ENCODE peak calls at places on chromosomes 5 and 9, in ten cellular contexts. E is Panc1, N is IMR-90, A is breast epithelium, F is epithelial cell of esophagus, S is fibroblast of pulmonary artery, B is A673, R is BJ, C is lower leg skin, D is fibroblast of lung. G is an unnamed sample.

GRCh38 chr5:134576386-134577021 is 51.0 kb downstream of the JADE2 start:
- DNase-seq in R (no peak), N (no peak), S (no peak), C (no peak), D (no peak), F (no peak), B (no peak), E (no peak), A (no peak), G (no peak)

GRCh38 chr9:93897075-93897970 is 57.8 kb downstream of the BARX1 start:
- DNase-seq in B (no peak), R (no peak), D (no peak), S (no peak), E (no peak), A (no peak), F (no peak), N (no peak), C (no peak), G (no peak)

GRCh38 chr5:61620660-61621650 is 288.9 kb downstream of the ZSWIM6 start:
- DNase-seq in S (no peak), D (no peak), R (no peak), B (no peak), F (no peak), E (no peak), A (no peak), N (no peak), C (no peak), G (peak)

GRCh38 chr5:80798633-80799032 is 143.8 kb upstream of the DHFR start:
- DNase-seq in R (no peak), A (no peak), N (no peak), S (no peak), B (no peak), C (no peak), D (no peak), E (no peak), F (no peak), G (no peak)

GRCh38 chr5:80141681-80142080 is 106.5 kb downstream of the THBS4 start:
- DNase-seq in F (no peak), A (no peak), C (no peak), E (no peak), D (no peak), S (no peak), B (no peak), R (no peak), N (no peak), G (no peak)

GRCh38 chr9:72526901-72527800 is 5.7 kb downstream of the TMC1 start:
- DNase-seq in D (peak), S (peak), E (no peak), A (peak), R (peak), C (peak), B (no peak), F (peak), N (peak), G (peak)

GRCh38 chr9:36961051-36961450 is 73.0 kb downstream of the PAX5 start:
- DNase-seq in R (no peak), E (no peak), N (no peak), B (no peak), C (no peak), F (no peak), D (no peak), S (no peak), A (no peak), G (no peak)

GRCh38 chr5:147578228-147579024 is 68.6 kb upstream of the DPYSL3 start:
- DNase-seq in S (peak), R (no peak), F (peak), A (no peak), B (peak), C (no peak), E (peak), N (peak), D (peak), G (peak)

GRCh38 chr5:132850066-132850465 is 16.2 kb downstream of the GDF9 start:
- DNase-seq in S (no peak), C (no peak), A (no peak), F (no peak), E (no peak), D (no peak), R (no peak), B (no peak), N (peak), G (no peak)
- TF ChIP-seq CTCF in S (no peak), C (no peak), A (no peak), F (no peak), E (no peak), D (no peak), R (no peak), B (no peak), N (no peak), G (no peak)

DNA sequence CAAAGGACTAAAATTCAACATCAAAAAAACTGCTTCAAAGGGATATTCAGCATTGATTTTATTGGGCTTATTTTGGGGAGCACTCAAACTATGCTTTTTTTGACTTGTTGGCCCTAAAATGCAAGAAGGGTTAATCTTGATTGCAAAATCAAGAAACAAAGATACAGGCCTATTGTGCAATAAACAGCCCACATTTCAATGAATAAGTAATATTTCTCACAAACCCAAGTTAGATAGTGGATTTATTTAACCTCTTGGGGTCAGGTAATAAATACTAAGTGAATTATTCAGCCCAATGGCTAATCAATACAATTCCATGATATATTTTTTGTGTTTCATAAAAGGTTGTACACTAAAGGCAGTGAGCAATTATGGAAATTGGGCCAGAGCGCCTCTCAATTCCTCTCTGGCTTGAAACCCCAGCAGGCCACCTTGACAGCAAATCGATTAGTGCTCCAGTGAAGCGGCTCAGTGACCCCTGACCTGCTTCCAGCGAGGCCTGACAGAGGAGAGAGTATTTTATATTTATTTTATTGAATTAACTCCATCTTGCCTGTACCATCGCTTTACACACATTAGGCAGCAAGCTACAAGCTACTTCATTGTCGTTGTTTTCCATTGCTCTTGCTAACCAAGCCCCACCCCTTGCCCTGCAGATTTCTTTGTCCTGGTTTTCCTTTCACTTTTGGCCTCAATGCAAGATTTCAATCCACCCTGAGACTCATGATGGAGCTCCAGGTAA is 65.5 kb downstream of the EBF1 start:
- DNase-seq in B (no peak), C (no peak), D (no peak), S (peak), A (no peak), R (no peak), E (no peak), N (no peak), F (no peak), G (peak)
- H3K4me3 ChIP-seq in B (no peak), C (no peak), D (no peak), S (no peak), A (no peak), R (no peak), E (no peak), N (no peak), F (no peak), G (no peak)

GRCh38 chr9:89458768-89459496 is 39.0 kb downstream of the SEMA4D start:
- DNase-seq in A (no peak), C (no peak), N (no peak), B (no peak), S (no peak), E (no peak), R (no peak), D (no peak), F (no peak), G (no peak)
- TF ChIP-seq CTCF in A (no peak), C (no peak), N (no peak), B (no peak), S (no peak), E (no peak), R (no peak), D (no peak), F (no peak), G (no peak)

GRCh38 chr5:130796902-130797301 is 368.2 kb downstream of the HINT1 start:
- DNase-seq in D (no peak), A (no peak), S (no peak), R (no peak), B (no peak), N (no peak), C (no peak), F (no peak), E (no peak), G (no peak)
- H3K4me3 ChIP-seq in D (no peak), A (no peak), S (no peak), R (no peak), B (no peak), N (no peak), C (no peak), F (no peak), E (no peak), G (no peak)

GRCh38 chr9:111661802-111662491 is 542 bp downstream of the GNG10 start:
- DNase-seq in C (no peak), N (peak), F (peak), E (no peak), R (no peak), B (peak), A (no peak), D (peak), S (peak), G (peak)

GRCh38 chr9:111659706-111660105 is 1.7 kb upstream of the GNG10 start:
- DNase-seq in S (no peak), A (no peak), F (no peak), D (no peak), E (no peak), C (no peak), R (no peak), B (no peak), N (no peak), G (no peak)

GRCh38 chr9:111661150-111661801 is at the start of gene GNG10:
- DNase-seq in C (no peak), E (no peak), S (peak), N (peak), F (peak), D (peak), R (no peak), B (peak), A (no peak), G (peak)

GRCh38 chr9:111658943-111659342 is 2.5 kb upstream of the GNG10 start:
- DNase-seq in A (no peak), S (no peak), D (no peak), C (no peak), B (no peak), F (no peak), N (no peak), R (no peak), E (no peak), G (no peak)

DNA sequence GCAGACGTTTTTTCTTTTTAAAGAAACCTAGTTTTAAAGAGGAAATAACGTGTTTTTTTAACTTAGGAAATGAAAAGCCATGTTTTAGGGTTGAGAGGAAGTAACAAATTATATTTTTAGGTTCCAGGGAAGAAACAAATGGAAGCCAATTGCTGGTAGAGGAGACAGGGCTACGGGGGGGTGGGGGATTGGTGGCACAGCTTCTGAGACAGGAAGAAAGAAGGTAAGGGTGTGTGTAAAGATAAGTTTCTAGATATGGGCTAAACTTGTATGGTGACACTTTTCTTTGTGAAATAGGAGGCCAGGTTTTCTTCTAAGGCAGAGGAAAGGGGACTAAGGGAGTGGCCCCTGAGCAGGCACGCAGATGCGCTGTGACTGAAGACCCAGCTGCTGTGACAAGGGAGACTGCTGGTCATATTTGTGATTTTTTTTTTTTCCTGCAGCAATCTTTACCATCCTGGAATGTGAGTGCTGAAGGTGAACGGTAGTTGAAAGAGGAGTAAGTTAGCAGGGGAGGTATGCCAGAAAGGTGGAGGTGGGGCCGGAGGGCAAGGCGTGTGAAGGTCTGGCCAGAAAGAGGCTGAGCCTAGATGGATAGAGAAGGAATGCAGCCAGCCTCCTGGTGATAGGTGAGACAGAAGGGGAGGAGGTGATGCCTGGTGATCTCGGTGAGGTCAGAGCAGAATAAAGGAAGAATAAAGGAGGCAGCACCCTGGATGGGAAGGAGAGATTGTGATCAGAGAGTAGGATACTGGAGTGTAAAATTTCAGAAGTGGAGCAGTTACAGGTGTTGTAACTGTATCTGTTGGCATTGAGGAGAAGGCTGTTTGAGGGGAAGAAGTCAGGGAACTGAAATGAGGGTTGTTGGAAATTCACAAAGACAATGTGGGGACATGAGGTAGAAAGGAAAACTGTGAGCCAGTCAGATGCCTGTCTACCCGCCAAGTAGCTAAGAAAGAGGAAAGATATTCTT is 1.7 kb downstream of the GNG10 start:
- DNase-seq in B (no peak), A (no peak), R (no peak), N (no peak), E (no peak), D (no peak), F (peak), C (no peak), S (no peak), G (no peak)
- TF ChIP-seq CTCF in B (no peak), A (no peak), R (no peak), N (no peak), E (no peak), D (no peak), F (no peak), C (no peak), S (no peak), G (no peak)

GRCh38 chr5:173743641-173744343 is 127.3 kb upstream of the BOD1 start:
- DNase-seq in A (no peak), N (no peak), C (no peak), F (no peak), D (no peak), R (no peak), B (no peak), S (no peak), E (no peak), G (no peak)
- H3K4me3 ChIP-seq in A (no peak), N (no peak), C (no peak), F (no peak), D (no peak), R (no peak), B (no peak), S (no peak), E (no peak), G (no peak)

GRCh38 chr9:32783168-32783891 is at the start of gene TMEM215:
- DNase-seq in S (peak), E (no peak), B (peak), A (no peak), F (peak), N (no peak), C (no peak), D (no peak), R (no peak), G (no peak)
- TF ChIP-seq CTCF in S (no peak), E (no peak), B (no peak), A (no peak), F (no peak), N (no peak), C (no peak), D (no peak), R (no peak), G (no peak)